ENCODE peak calls at places on chromosomes 5 and 9, in ten cellular contexts. A, M, L, J, E, P, Y, X, O and G are unnamed samples.

GRCh38 chr5:71695069-71695468 is 24.0 kb upstream of the CARTPT start:
- DNase-seq in A (no peak), M (no peak), L (no peak), J (no peak), E (no peak), P (no peak), Y (no peak), X (no peak), O (no peak), G (no peak)

GRCh38 chr5:72171667-72172066 is 64.4 kb downstream of the MAP1B start:
- DNase-seq in A (no peak), M (no peak), L (no peak), J (no peak), E (no peak), P (peak; percentile 26), Y (no peak), X (peak; percentile 43), O (no peak), G (no peak)

GRCh38 chr9:116288658-116289057 is 135.1 kb downstream of the PAPPA start:
- DNase-seq in A (no peak), M (peak; percentile 79), L (no peak), J (peak; percentile 98), E (no peak), P (peak; percentile 95), Y (no peak), X (no peak), O (no peak), G (no peak)

GRCh38 chr5:121976979-121977378 is 15.2 kb downstream of the SRFBP1 start:
- DNase-seq in A (no peak), M (no peak), L (no peak), J (peak; percentile 23), E (no peak), P (peak; percentile 76), Y (no peak), X (no peak), O (no peak), G (no peak)

GRCh38 chr5:191036-191948 is at the start of gene LRRC14B:
- DNase-seq in A (no peak), M (no peak), L (peak; percentile 44), J (no peak), E (peak; percentile 57), P (no peak), Y (no peak), X (peak; percentile 91), O (peak; percentile 32), G (peak; percentile 84)

GRCh38 chr5:122183098-122183794 is 53.9 kb downstream of the ZNF474 start:
- DNase-seq in A (no peak), M (peak; percentile 71), L (peak; percentile 90), J (peak; percentile 82), E (peak; percentile 81), P (peak; percentile 85), Y (no peak), X (peak; percentile 77), O (peak; percentile 10), G (no peak)

GRCh38 chr5:106094836-106095235 is 1575.9 kb downstream of the EFNA5 start:
- DNase-seq in A (no peak), M (no peak), L (no peak), J (no peak), E (no peak), P (no peak), Y (no peak), X (no peak), O (no peak), G (no peak)

GRCh38 chr9:105251733-105252404 is 7.4 kb downstream of the SLC44A1 start:
- DNase-seq in A (no peak), M (no peak), L (no peak), J (no peak), E (no peak), P (no peak), Y (no peak), X (no peak), O (no peak), G (no peak)

GRCh38 chr5:5318426-5319205 is 103.9 kb upstream of the ICE1 start:
- DNase-seq in A (no peak), M (no peak), L (no peak), J (peak; percentile 43), E (no peak), P (no peak), Y (no peak), X (no peak), O (no peak), G (no peak)

GRCh38 chr5:30596495-30597064 is 596.9 kb upstream of the CDH6 start:
- DNase-seq in A (no peak), M (no peak), L (no peak), J (peak; percentile 33), E (no peak), P (no peak), Y (no peak), X (no peak), O (no peak), G (no peak)

GRCh38 chr5:40490464-40491083 is 189.1 kb upstream of the PTGER4 start:
- DNase-seq in A (no peak), M (peak; percentile 66), L (no peak), J (no peak), E (no peak), P (no peak), Y (no peak), X (no peak), O (no peak), G (no peak)

GRCh38 chr9:90331826-90332575 is 310.6 kb downstream of the DIRAS2 start:
- DNase-seq in A (no peak), M (no peak), L (no peak), J (no peak), E (no peak), P (peak; percentile 92), Y (no peak), X (no peak), O (no peak), G (no peak)

GRCh38 chr9:19342927-19343326 is 37.1 kb downstream of the RPS6 start:
- DNase-seq in A (no peak), M (no peak), L (no peak), J (no peak), E (no peak), P (peak; percentile 61), Y (no peak), X (no peak), O (no peak), G (no peak)